ENCODE peak calls at places on chromosomes 12 and 14, in nine cellular contexts. N, G, T, U, Y, I, E, K and W are unnamed samples. For H3K27me3, the result is how much of the 10 kb centered on the place peaks cover.

GRCh38 chr12:54591001-54591591 is 2.6 kb upstream of the PPP1R1A start:
- DNase-seq in N (no peak), G (no peak), T (peak), U (no peak), Y (no peak), I (no peak), E (no peak), K (peak), W (peak)

GRCh38 chr12:58750484-58750883 is 169.8 kb downstream of the LRIG3 start:
- DNase-seq in N (no peak), G (no peak), T (peak), U (no peak), Y (peak), I (no peak), E (no peak), K (peak), W (no peak)

GRCh38 chr14:104197449-104198247 is 59.3 kb downstream of the KIF26A start:
- DNase-seq in N (no peak), G (no peak), T (no peak), U (no peak), Y (no peak), I (no peak), E (no peak), K (no peak), W (no peak)

GRCh38 chr12:20494803-20495202 is 126.5 kb downstream of the PDE3A start:
- DNase-seq in N (no peak), G (no peak), T (peak), U (no peak), Y (no peak), I (no peak), E (no peak), K (peak), W (no peak)

GRCh38 chr12:70469221-70469820 is 103.2 kb downstream of the KCNMB4 start:
- DNase-seq in N (no peak), G (no peak), T (no peak), U (no peak), Y (no peak), I (no peak), E (no peak), K (no peak), W (no peak)

GRCh38 chr12:51821423-51822260 is 26.9 kb downstream of the FIGNL2 start:
- DNase-seq in N (no peak), G (peak), T (no peak), U (no peak), Y (no peak), I (no peak), E (no peak), K (peak), W (no peak)

GRCh38 chr14:93936245-93936644 is 9.1 kb downstream of the FAM181A start:
- DNase-seq in N (no peak), G (no peak), T (no peak), U (no peak), Y (no peak), I (no peak), E (no peak), K (peak), W (no peak)

GRCh38 chr12:131025939-131026702 is 72.4 kb downstream of the ADGRD1 start:
- DNase-seq in N (no peak), G (no peak), T (no peak), U (no peak), Y (no peak), I (no peak), E (no peak), K (no peak), W (no peak)

GRCh38 chr14:61925043-61925442 is 162.8 kb downstream of the SNAPC1 start:
- DNase-seq in N (no peak), G (no peak), T (peak), U (no peak), Y (peak), I (no peak), E (no peak), K (peak), W (no peak)

GRCh38 chr12:84950971-84951546 is 38.5 kb upstream of the SLC6A15 start:
- DNase-seq in N (no peak), G (no peak), T (no peak), U (no peak), Y (no peak), I (no peak), E (no peak), K (no peak), W (no peak)

GRCh38 chr12:95006206-95006605 is 2.7 kb upstream of the NDUFA12 start:
- DNase-seq in N (no peak), G (no peak), T (no peak), U (no peak), Y (no peak), I (no peak), E (no peak), K (no peak), W (no peak)

GRCh38 chr12:104459556-104459909 is 2.8 kb downstream of the CHST11 start:
- DNase-seq in N (no peak), G (no peak), T (no peak), U (no peak), Y (no peak), I (no peak), E (no peak), K (peak), W (no peak)

GRCh38 chr14:88695873-88696272 is 96.9 kb downstream of the EML5 start:
- DNase-seq in N (no peak), G (no peak), T (peak), U (no peak), Y (peak), I (no peak), E (no peak), K (peak), W (no peak)

GRCh38 chr12:13210543-13211190 is 14.1 kb downstream of the EMP1 start:
- DNase-seq in N (no peak), G (no peak), T (no peak), U (no peak), Y (no peak), I (no peak), E (no peak), K (peak), W (no peak)

GRCh38 chr14:103488960-103489359 is 33.7 kb downstream of the CKB start:
- DNase-seq in N (no peak), G (no peak), T (peak), U (no peak), Y (no peak), I (no peak), E (no peak), K (peak), W (no peak)

GRCh38 chr14:80054020-80054419 is 157.3 kb downstream of the DIO2 start:
- DNase-seq in N (no peak), G (no peak), T (no peak), U (no peak), Y (no peak), I (no peak), E (no peak), K (no peak), W (no peak)

GRCh38 chr12:7787574-7788315 is 1.5 kb upstream of the NANOG start:
- DNase-seq in N (no peak), G (no peak), T (no peak), U (no peak), Y (no peak), I (no peak), E (no peak), K (peak), W (no peak)

GRCh38 chr12:96195845-96196451 is 1.8 kb downstream of the ELK3 start:
- DNase-seq in N (peak), G (no peak), T (peak), U (no peak), Y (no peak), I (no peak), E (no peak), K (peak), W (no peak)

GRCh38 chr14:24398943-24399801 is at the start of gene NYNRIN:
- DNase-seq in N (peak), G (peak), T (peak), U (no peak), Y (no peak), I (peak), E (peak), K (peak), W (peak)

GRCh38 chr12:58079806-58080205 is 138.4 kb downstream of the ATP23 start:
- DNase-seq in N (no peak), G (no peak), T (no peak), U (no peak), Y (no peak), I (no peak), E (no peak), K (no peak), W (no peak)

GRCh38 chr12:52370906-52371608 is 3.8 kb upstream of the KRT85 start:
- DNase-seq in N (no peak), G (peak), T (peak), U (no peak), Y (peak), I (peak), E (peak), K (peak), W (peak)

GRCh38 chr12:116528498-116528897 is 30.7 kb upstream of the MAP1LC3B2 start:
- DNase-seq in N (no peak), G (no peak), T (no peak), U (no peak), Y (no peak), I (no peak), E (no peak), K (peak), W (no peak)

GRCh38 chr12:55972045-55972843 is 1.6 kb upstream of the RAB5B start:
- DNase-seq in N (no peak), G (no peak), T (peak), U (no peak), Y (peak), I (no peak), E (no peak), K (peak), W (peak)

GRCh38 chr14:74980746-74981661 is 21.7 kb upstream of the EIF2B2 start:
- DNase-seq in N (no peak), G (peak), T (peak), U (no peak), Y (no peak), I (no peak), E (peak), K (peak), W (no peak)

GRCh38 chr14:71566276-71566675 is 366.0 kb upstream of the RGS6 start:
- DNase-seq in N (no peak), G (no peak), T (no peak), U (no peak), Y (no peak), I (no peak), E (no peak), K (no peak), W (no peak)

GRCh38 chr14:59282366-59282765 is 93.9 kb downstream of the DAAM1 start:
- DNase-seq in N (no peak), G (no peak), T (peak), U (no peak), Y (no peak), I (no peak), E (no peak), K (peak), W (no peak)

GRCh38 chr12:94405378-94406116 is 54.1 kb downstream of the CEP83 start:
- DNase-seq in N (no peak), G (no peak), T (no peak), U (no peak), Y (no peak), I (no peak), E (no peak), K (peak), W (no peak)

GRCh38 chr12:105253882-105254513 is 18.0 kb upstream of the APPL2 start:
- DNase-seq in N (no peak), G (no peak), T (peak), U (no peak), Y (no peak), I (no peak), E (no peak), K (peak), W (no peak)

GRCh38 chr12:106114084-106115068 is 24.4 kb downstream of the NUAK1 start:
- DNase-seq in N (no peak), G (no peak), T (peak), U (no peak), Y (no peak), I (peak), E (peak), K (peak), W (peak)

GRCh38 chr12:59871779-59872178 is 275.9 kb downstream of the SLC16A7 start:
- DNase-seq in N (no peak), G (no peak), T (no peak), U (no peak), Y (no peak), I (no peak), E (no peak), K (no peak), W (no peak)

GRCh38 chr12:59031313-59031712 is 111.0 kb upstream of the LRIG3 start:
- DNase-seq in N (no peak), G (no peak), T (no peak), U (no peak), Y (no peak), I (no peak), E (no peak), K (no peak), W (no peak)

GRCh38 chr14:42316746-42317145 is 710.1 kb downstream of the LRFN5 start:
- DNase-seq in N (no peak), G (no peak), T (no peak), U (no peak), Y (no peak), I (no peak), E (no peak), K (no peak), W (no peak)

GRCh38 chr14:45051896-45052295 is 32.0 kb upstream of the PRPF39 start:
- DNase-seq in N (no peak), G (no peak), T (no peak), U (no peak), Y (no peak), I (no peak), E (no peak), K (no peak), W (no peak)

GRCh38 chr14:59328410-59328809 is 136.8 kb downstream of the GPR135 start:
- DNase-seq in N (no peak), G (no peak), T (peak), U (no peak), Y (no peak), I (no peak), E (no peak), K (no peak), W (no peak)

GRCh38 chr14:85191986-85192385 is 338.0 kb upstream of the FLRT2 start:
- DNase-seq in N (no peak), G (no peak), T (no peak), U (no peak), Y (no peak), I (no peak), E (no peak), K (no peak), W (no peak)

GRCh38 chr14:54252072-54252730 is 144.6 kb upstream of the CDKN3 start:
- DNase-seq in N (no peak), G (no peak), T (peak), U (no peak), Y (peak), I (no peak), E (no peak), K (peak), W (no peak)

DNA sequence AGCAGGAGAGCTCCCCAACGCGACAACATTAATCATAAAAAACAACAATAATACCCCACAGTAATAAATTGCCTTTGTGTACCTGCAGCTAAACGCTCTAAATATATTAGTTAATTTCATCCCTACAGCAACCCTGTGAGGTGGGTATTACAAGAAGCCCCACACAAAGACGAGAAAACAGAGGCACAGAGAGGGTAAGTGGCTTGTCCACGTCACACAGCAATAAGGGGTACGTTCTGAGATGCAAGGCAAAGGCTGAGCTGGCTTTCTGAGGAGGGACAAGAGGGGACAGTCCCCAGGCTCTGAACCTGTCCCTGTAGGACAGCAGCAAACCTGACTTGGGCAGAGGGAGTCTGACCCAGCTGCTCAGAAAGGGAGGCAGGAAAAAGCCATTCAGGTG is 78.2 kb downstream of the NCOR2 start:
- DNase-seq in N (no peak), G (no peak), T (no peak), U (no peak), Y (no peak), I (no peak), E (no peak), K (no peak), W (no peak)
- H3K27me3 ChIP-seq in N (under half), G (under half), T (under half), U (under half), Y (under half), I (under half), E (under half), K (under half), W (under half)

DNA sequence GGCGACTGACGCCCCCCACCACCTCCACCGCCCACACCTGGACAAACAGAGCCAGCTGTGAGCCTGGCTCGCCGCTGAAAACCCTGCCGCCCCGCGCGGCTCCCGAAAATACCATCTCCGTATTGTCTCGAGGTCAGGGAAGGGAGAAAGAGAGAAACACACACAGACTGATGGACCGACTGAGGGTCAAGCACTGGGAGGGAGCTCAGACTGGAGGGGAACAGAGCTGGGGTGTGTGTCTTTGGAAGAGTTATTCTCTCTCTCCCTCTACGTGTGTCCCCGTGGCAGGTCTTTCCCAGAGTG is 4.1 kb upstream of the SIX1 start:
- DNase-seq in N (no peak), G (no peak), T (no peak), U (no peak), Y (no peak), I (no peak), E (no peak), K (no peak), W (no peak)
- H3K27me3 ChIP-seq in N (half or more), G (under half), T (under half), U (under half), Y (half or more), I (under half), E (under half), K (under half), W (half or more)

GRCh38 chr12:98868076-98868475 is 223.0 kb downstream of the APAF1 start:
- DNase-seq in N (no peak), G (no peak), T (no peak), U (no peak), Y (no peak), I (no peak), E (no peak), K (no peak), W (no peak)
- H3K27me3 ChIP-seq in N (under half), G (under half), T (under half), U (under half), Y (under half), I (under half), E (under half), K (under half), W (under half)

GRCh38 chr14:77271113-77271710 is at the start of gene NGB:
- DNase-seq in N (no peak), G (no peak), T (no peak), U (no peak), Y (no peak), I (no peak), E (no peak), K (no peak), W (no peak)
- H3K27me3 ChIP-seq in N (under half), G (under half), T (under half), U (under half), Y (under half), I (under half), E (under half), K (under half), W (under half)

GRCh38 chr14:77266336-77266735 is 4.7 kb downstream of the NGB start:
- DNase-seq in N (no peak), G (no peak), T (no peak), U (no peak), Y (no peak), I (no peak), E (no peak), K (no peak), W (no peak)
- H3K27me3 ChIP-seq in N (under half), G (under half), T (half or more), U (under half), Y (under half), I (under half), E (under half), K (under half), W (under half)

GRCh38 chr12:132546647-132547046 is 56.7 kb downstream of the FBRSL1 start:
- DNase-seq in N (no peak), G (no peak), T (no peak), U (no peak), Y (no peak), I (no peak), E (no peak), K (no peak), W (no peak)
- H3K27me3 ChIP-seq in N (under half), G (under half), T (under half), U (under half), Y (under half), I (under half), E (under half), K (under half), W (under half)